ENCODE peak calls at places on chromosomes 6 and 20, in eight cellular contexts. One of them, this sample, is unnamed.

GRCh38 chr6:97705568-97705967 is 422.6 kb upstream of the MMS22L start:
- DNase-seq in breast epithelium: no peak
- DNase-seq in gastrocnemius medialis: no peak
- DNase-seq in transverse colon: no peak
- DNase-seq in right atrium auricular region: no peak
- DNase-seq in H1: no peak
- DNase-seq in upper lobe of right lung: no peak
- DNase-seq in A673: peak
- DNase-seq in this sample: no peak

GRCh38 chr6:104705095-104705707 is 154.5 kb downstream of the HACE1 start:
- DNase-seq in breast epithelium: no peak
- DNase-seq in gastrocnemius medialis: no peak
- DNase-seq in transverse colon: peak
- DNase-seq in right atrium auricular region: no peak
- DNase-seq in H1: no peak
- DNase-seq in upper lobe of right lung: no peak
- DNase-seq in A673: peak
- DNase-seq in this sample: peak

GRCh38 chr20:35601021-35601973 is 14.3 kb upstream of the SPAG4 start:
- DNase-seq in breast epithelium: peak
- DNase-seq in gastrocnemius medialis: peak
- DNase-seq in transverse colon: peak
- DNase-seq in right atrium auricular region: peak
- DNase-seq in H1: no peak
- DNase-seq in upper lobe of right lung: peak
- DNase-seq in A673: peak
- DNase-seq in this sample: peak

GRCh38 chr6:22825210-22825609 is 255.8 kb downstream of the HDGFL1 start:
- DNase-seq in breast epithelium: no peak
- DNase-seq in gastrocnemius medialis: no peak
- DNase-seq in transverse colon: no peak
- DNase-seq in right atrium auricular region: no peak
- DNase-seq in H1: no peak
- DNase-seq in upper lobe of right lung: no peak
- DNase-seq in A673: peak
- DNase-seq in this sample: no peak

GRCh38 chr6:2665169-2666070 is 85.3 kb downstream of the MYLK4 start:
- DNase-seq in breast epithelium: no peak
- DNase-seq in gastrocnemius medialis: no peak
- DNase-seq in transverse colon: no peak
- DNase-seq in right atrium auricular region: no peak
- DNase-seq in H1: no peak
- DNase-seq in upper lobe of right lung: no peak
- DNase-seq in A673: peak
- DNase-seq in this sample: no peak

GRCh38 chr6:139988702-139989101 is 614.3 kb upstream of the CITED2 start:
- DNase-seq in breast epithelium: no peak
- DNase-seq in gastrocnemius medialis: no peak
- DNase-seq in transverse colon: no peak
- DNase-seq in right atrium auricular region: no peak
- DNase-seq in H1: no peak
- DNase-seq in upper lobe of right lung: no peak
- DNase-seq in A673: no peak
- DNase-seq in this sample: no peak

GRCh38 chr6:127178746-127179145 is 60.3 kb downstream of the RSPO3 start:
- DNase-seq in breast epithelium: no peak
- DNase-seq in gastrocnemius medialis: no peak
- DNase-seq in transverse colon: no peak
- DNase-seq in right atrium auricular region: no peak
- DNase-seq in H1: no peak
- DNase-seq in upper lobe of right lung: no peak
- DNase-seq in A673: no peak
- DNase-seq in this sample: no peak

GRCh38 chr6:43874814-43875590 is 105.0 kb downstream of the VEGFA start:
- DNase-seq in breast epithelium: no peak
- DNase-seq in gastrocnemius medialis: no peak
- DNase-seq in transverse colon: no peak
- DNase-seq in right atrium auricular region: no peak
- DNase-seq in H1: no peak
- DNase-seq in upper lobe of right lung: no peak
- DNase-seq in A673: no peak
- DNase-seq in this sample: no peak

GRCh38 chr6:98529364-98529763 is 305.0 kb upstream of the POU3F2 start:
- DNase-seq in breast epithelium: no peak
- DNase-seq in gastrocnemius medialis: no peak
- DNase-seq in transverse colon: no peak
- DNase-seq in right atrium auricular region: no peak
- DNase-seq in H1: no peak
- DNase-seq in upper lobe of right lung: no peak
- DNase-seq in A673: no peak
- DNase-seq in this sample: no peak

GRCh38 chr20:38297916-38298674 is 5.9 kb upstream of the BPI start:
- DNase-seq in breast epithelium: no peak
- DNase-seq in gastrocnemius medialis: no peak
- DNase-seq in transverse colon: no peak
- DNase-seq in right atrium auricular region: no peak
- DNase-seq in H1: no peak
- DNase-seq in upper lobe of right lung: no peak
- DNase-seq in A673: no peak
- DNase-seq in this sample: no peak

GRCh38 chr6:118283759-118284158 is 264.3 kb upstream of the PLN start:
- DNase-seq in breast epithelium: no peak
- DNase-seq in gastrocnemius medialis: peak
- DNase-seq in transverse colon: peak
- DNase-seq in right atrium auricular region: no peak
- DNase-seq in H1: no peak
- DNase-seq in upper lobe of right lung: no peak
- DNase-seq in A673: peak
- DNase-seq in this sample: peak

GRCh38 chr6:77814119-77814518 is 161.3 kb downstream of the MEI4 start:
- DNase-seq in breast epithelium: no peak
- DNase-seq in gastrocnemius medialis: no peak
- DNase-seq in transverse colon: no peak
- DNase-seq in right atrium auricular region: no peak
- DNase-seq in H1: no peak
- DNase-seq in upper lobe of right lung: no peak
- DNase-seq in A673: no peak
- DNase-seq in this sample: no peak
- H3K27ac ChIP-seq in breast epithelium: no peak
- H3K27ac ChIP-seq in gastrocnemius medialis: no peak
- H3K27ac ChIP-seq in transverse colon: no peak
- H3K27ac ChIP-seq in right atrium auricular region: no peak
- H3K27ac ChIP-seq in H1: no peak
- H3K27ac ChIP-seq in upper lobe of right lung: no peak
- H3K27ac ChIP-seq in A673: no peak
- H3K27ac ChIP-seq in this sample: no peak

GRCh38 chr6:112595201-112595600 is 248.1 kb downstream of the RFPL4B start:
- DNase-seq in breast epithelium: no peak
- DNase-seq in gastrocnemius medialis: no peak
- DNase-seq in transverse colon: no peak
- DNase-seq in right atrium auricular region: no peak
- DNase-seq in H1: no peak
- DNase-seq in upper lobe of right lung: no peak
- DNase-seq in A673: no peak
- DNase-seq in this sample: no peak

GRCh38 chr6:112595841-112596240 is 248.7 kb downstream of the RFPL4B start:
- DNase-seq in breast epithelium: no peak
- DNase-seq in gastrocnemius medialis: no peak
- DNase-seq in transverse colon: no peak
- DNase-seq in right atrium auricular region: no peak
- DNase-seq in H1: no peak
- DNase-seq in upper lobe of right lung: no peak
- DNase-seq in A673: no peak
- DNase-seq in this sample: no peak

GRCh38 chr6:112603726-112604125 is 256.6 kb downstream of the RFPL4B start:
- DNase-seq in breast epithelium: no peak
- DNase-seq in gastrocnemius medialis: no peak
- DNase-seq in transverse colon: no peak
- DNase-seq in right atrium auricular region: no peak
- DNase-seq in H1: no peak
- DNase-seq in upper lobe of right lung: no peak
- DNase-seq in A673: no peak
- DNase-seq in this sample: no peak

DNA sequence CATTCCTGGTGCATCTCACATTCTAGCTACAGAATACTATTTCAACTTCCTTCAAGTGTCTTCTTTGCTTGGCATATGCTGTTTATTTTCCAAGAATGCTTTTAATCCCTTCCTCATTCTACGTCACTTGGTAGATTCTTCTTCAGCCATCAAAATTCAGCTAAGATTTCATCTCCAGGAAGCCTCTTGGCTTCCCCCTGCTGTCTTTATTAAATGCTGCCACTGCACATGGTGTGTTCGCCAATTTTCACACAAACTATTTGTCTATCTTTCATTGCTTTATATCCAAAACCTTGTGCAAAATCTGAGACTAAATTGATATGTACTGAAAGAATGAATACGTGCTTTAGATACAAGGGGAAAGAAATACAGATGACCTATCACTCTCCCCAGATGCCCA is 253.0 kb downstream of the RFPL4B start:
- DNase-seq in breast epithelium: no peak
- DNase-seq in gastrocnemius medialis: no peak
- DNase-seq in transverse colon: no peak
- DNase-seq in right atrium auricular region: no peak
- DNase-seq in H1: no peak
- DNase-seq in upper lobe of right lung: no peak
- DNase-seq in A673: peak
- DNase-seq in this sample: no peak
- TF ChIP-seq CTCF in breast epithelium: no peak
- TF ChIP-seq CTCF in gastrocnemius medialis: no peak
- TF ChIP-seq CTCF in transverse colon: no peak
- TF ChIP-seq CTCF in right atrium auricular region: no peak
- TF ChIP-seq CTCF in H1: no peak
- TF ChIP-seq CTCF in upper lobe of right lung: no peak
- TF ChIP-seq CTCF in A673: peak
- TF ChIP-seq CTCF in this sample: no peak

GRCh38 chr6:47362857-47363461 is 53.3 kb upstream of the TNFRSF21 start:
- DNase-seq in breast epithelium: no peak
- DNase-seq in gastrocnemius medialis: no peak
- DNase-seq in transverse colon: no peak
- DNase-seq in right atrium auricular region: no peak
- DNase-seq in H1: no peak
- DNase-seq in upper lobe of right lung: no peak
- DNase-seq in A673: no peak
- DNase-seq in this sample: no peak
- H3K27ac ChIP-seq in breast epithelium: no peak
- H3K27ac ChIP-seq in gastrocnemius medialis: no peak
- H3K27ac ChIP-seq in transverse colon: no peak
- H3K27ac ChIP-seq in right atrium auricular region: no peak
- H3K27ac ChIP-seq in H1: no peak
- H3K27ac ChIP-seq in upper lobe of right lung: no peak
- H3K27ac ChIP-seq in A673: no peak
- H3K27ac ChIP-seq in this sample: no peak

DNA sequence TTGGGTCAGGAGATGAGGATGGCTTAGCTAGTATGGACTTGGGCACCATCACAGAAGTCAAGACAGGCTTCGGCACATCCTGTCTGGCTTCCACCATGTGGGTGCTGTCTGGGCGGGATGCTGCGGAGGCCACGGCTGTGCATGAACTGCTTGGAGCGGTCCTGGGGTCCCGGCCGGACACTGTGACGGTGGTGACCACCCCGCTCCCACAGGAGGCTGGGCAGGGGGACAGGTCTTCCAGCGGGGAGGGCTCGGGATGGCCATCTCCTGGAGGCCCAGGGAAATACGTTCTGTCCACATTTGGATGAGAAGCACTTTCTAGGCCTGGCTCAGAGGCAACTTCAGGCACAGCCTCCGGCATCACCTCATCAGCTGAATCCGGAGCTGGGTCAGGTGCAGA is 32.1 kb upstream of the TCFL5 start:
- DNase-seq in breast epithelium: no peak
- DNase-seq in gastrocnemius medialis: no peak
- DNase-seq in transverse colon: no peak
- DNase-seq in right atrium auricular region: no peak
- DNase-seq in H1: no peak
- DNase-seq in upper lobe of right lung: no peak
- DNase-seq in A673: no peak
- DNase-seq in this sample: no peak
- TF ChIP-seq CTCF in breast epithelium: no peak
- TF ChIP-seq CTCF in gastrocnemius medialis: no peak
- TF ChIP-seq CTCF in transverse colon: no peak
- TF ChIP-seq CTCF in right atrium auricular region: no peak
- TF ChIP-seq CTCF in H1: peak
- TF ChIP-seq CTCF in upper lobe of right lung: no peak
- TF ChIP-seq CTCF in A673: no peak
- TF ChIP-seq CTCF in this sample: no peak

DNA sequence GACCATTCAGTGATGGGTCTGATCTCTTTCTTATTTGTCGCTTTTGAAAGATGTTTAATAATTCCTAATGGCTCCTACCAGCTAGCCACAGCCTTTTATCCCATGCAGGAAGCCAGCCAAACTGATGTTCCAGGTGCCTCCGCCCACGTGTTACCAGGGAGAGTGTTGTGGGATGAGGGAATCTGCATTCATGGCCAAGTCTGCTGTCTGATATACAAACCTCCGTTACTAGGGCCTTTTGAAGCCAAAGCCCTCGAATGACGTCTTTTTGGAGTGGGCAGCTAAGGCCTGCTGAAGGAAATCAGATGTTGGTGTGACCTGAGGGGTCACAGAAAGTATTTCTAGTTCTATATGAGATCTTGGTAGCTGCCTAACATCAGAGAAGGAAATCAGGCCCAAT is 21.3 kb downstream of the STK35 start:
- DNase-seq in breast epithelium: peak
- DNase-seq in gastrocnemius medialis: no peak
- DNase-seq in transverse colon: no peak
- DNase-seq in right atrium auricular region: no peak
- DNase-seq in H1: no peak
- DNase-seq in upper lobe of right lung: no peak
- DNase-seq in A673: no peak
- DNase-seq in this sample: no peak
- H3K27ac ChIP-seq in breast epithelium: peak
- H3K27ac ChIP-seq in gastrocnemius medialis: no peak
- H3K27ac ChIP-seq in transverse colon: no peak
- H3K27ac ChIP-seq in right atrium auricular region: peak
- H3K27ac ChIP-seq in H1: no peak
- H3K27ac ChIP-seq in upper lobe of right lung: peak
- H3K27ac ChIP-seq in A673: no peak
- H3K27ac ChIP-seq in this sample: no peak

GRCh38 chr6:36141961-36142360 is 11.6 kb downstream of the MAPK13 start:
- DNase-seq in breast epithelium: no peak
- DNase-seq in gastrocnemius medialis: no peak
- DNase-seq in transverse colon: no peak
- DNase-seq in right atrium auricular region: peak
- DNase-seq in H1: no peak
- DNase-seq in upper lobe of right lung: no peak
- DNase-seq in A673: no peak
- DNase-seq in this sample: no peak
- TF ChIP-seq CTCF in breast epithelium: no peak
- TF ChIP-seq CTCF in gastrocnemius medialis: no peak
- TF ChIP-seq CTCF in transverse colon: no peak
- TF ChIP-seq CTCF in right atrium auricular region: no peak
- TF ChIP-seq CTCF in H1: no peak
- TF ChIP-seq CTCF in upper lobe of right lung: no peak
- TF ChIP-seq CTCF in A673: no peak
- TF ChIP-seq CTCF in this sample: no peak

This sample was measured in RWPE1.